ENCODE peak calls at places on chromosomes 5 and 9, in ten cellular contexts. One of them, this sample, is unnamed.

GRCh38 chr5:42876375-42876844 is 64.7 kb upstream of the SELENOP start:
- DNase-seq in left lobe of liver: no peak
- DNase-seq in IMR-90: no peak
- DNase-seq in AG04450: no peak
- DNase-seq in NCI-H1694 treated with DMSO at 0.1 percent for 48 hours: no peak
- DNase-seq in GM04503: no peak
- DNase-seq in WERI-Rb-1: no peak
- DNase-seq in endothelial cell: no peak
- DNase-seq in SW 1271: no peak
- DNase-seq in HEK293T: no peak
- DNase-seq in this sample: no peak

GRCh38 chr9:133888048-133888778 is 103.9 kb downstream of the VAV2 start:
- DNase-seq in SW 1271: no peak
- DNase-seq in IMR-90: no peak
- DNase-seq in AG04450: no peak
- DNase-seq in NCI-H1694 treated with DMSO at 0.1 percent for 48 hours: no peak
- DNase-seq in HEK293T: peak; percentile 23
- DNase-seq in GM04503: no peak
- DNase-seq in left lobe of liver: peak; percentile 81
- DNase-seq in endothelial cell: no peak
- DNase-seq in WERI-Rb-1: peak; percentile 91
- DNase-seq in this sample: no peak

GRCh38 chr9:21965401-21965951 is 28.7 kb downstream of the CDKN2A start:
- DNase-seq in WERI-Rb-1: no peak
- DNase-seq in AG04450: peak; percentile 37
- DNase-seq in IMR-90: peak; percentile 77
- DNase-seq in endothelial cell: peak; percentile 81
- DNase-seq in SW 1271: no peak
- DNase-seq in HEK293T: no peak
- DNase-seq in left lobe of liver: no peak
- DNase-seq in GM04503: no peak
- DNase-seq in NCI-H1694 treated with DMSO at 0.1 percent for 48 hours: no peak
- DNase-seq in this sample: no peak

GRCh38 chr9:86288501-86288900 is 6.2 kb upstream of the ISCA1 start:
- DNase-seq in GM04503: no peak
- DNase-seq in HEK293T: no peak
- DNase-seq in IMR-90: no peak
- DNase-seq in endothelial cell: no peak
- DNase-seq in NCI-H1694 treated with DMSO at 0.1 percent for 48 hours: no peak
- DNase-seq in SW 1271: no peak
- DNase-seq in left lobe of liver: no peak
- DNase-seq in WERI-Rb-1: no peak
- DNase-seq in AG04450: no peak
- DNase-seq in this sample: no peak

GRCh38 chr5:72586788-72587530 is 79.7 kb upstream of the ZNF366 start:
- DNase-seq in IMR-90: peak; percentile 16
- DNase-seq in SW 1271: no peak
- DNase-seq in GM04503: peak; percentile 22
- DNase-seq in HEK293T: no peak
- DNase-seq in endothelial cell: no peak
- DNase-seq in AG04450: no peak
- DNase-seq in left lobe of liver: no peak
- DNase-seq in WERI-Rb-1: no peak
- DNase-seq in NCI-H1694 treated with DMSO at 0.1 percent for 48 hours: no peak
- DNase-seq in this sample: no peak

GRCh38 chr9:70749066-70749465 is 334.6 kb upstream of the KLF9 start:
- DNase-seq in NCI-H1694 treated with DMSO at 0.1 percent for 48 hours: no peak
- DNase-seq in IMR-90: no peak
- DNase-seq in GM04503: no peak
- DNase-seq in SW 1271: no peak
- DNase-seq in endothelial cell: no peak
- DNase-seq in left lobe of liver: no peak
- DNase-seq in WERI-Rb-1: no peak
- DNase-seq in HEK293T: no peak
- DNase-seq in AG04450: no peak
- DNase-seq in this sample: no peak

GRCh38 chr9:14515564-14516198 is 177.6 kb downstream of the ZDHHC21 start:
- DNase-seq in GM04503: no peak
- DNase-seq in WERI-Rb-1: peak; percentile 36
- DNase-seq in IMR-90: no peak
- DNase-seq in AG04450: no peak
- DNase-seq in SW 1271: no peak
- DNase-seq in NCI-H1694 treated with DMSO at 0.1 percent for 48 hours: no peak
- DNase-seq in endothelial cell: no peak
- DNase-seq in HEK293T: no peak
- DNase-seq in left lobe of liver: no peak
- DNase-seq in this sample: peak; percentile 100

GRCh38 chr9:79155308-79155707 is 416.5 kb upstream of the TLE4 start:
- DNase-seq in NCI-H1694 treated with DMSO at 0.1 percent for 48 hours: no peak
- DNase-seq in HEK293T: no peak
- DNase-seq in GM04503: no peak
- DNase-seq in WERI-Rb-1: peak; percentile 19
- DNase-seq in SW 1271: no peak
- DNase-seq in IMR-90: no peak
- DNase-seq in left lobe of liver: no peak
- DNase-seq in endothelial cell: no peak
- DNase-seq in AG04450: no peak
- DNase-seq in this sample: no peak

GRCh38 chr5:106094128-106094726 is 1576.5 kb downstream of the EFNA5 start:
- DNase-seq in AG04450: peak; percentile 23
- DNase-seq in IMR-90: peak; percentile 69
- DNase-seq in GM04503: no peak
- DNase-seq in HEK293T: no peak
- DNase-seq in SW 1271: peak; percentile 8
- DNase-seq in endothelial cell: no peak
- DNase-seq in WERI-Rb-1: no peak
- DNase-seq in NCI-H1694 treated with DMSO at 0.1 percent for 48 hours: peak; percentile 86
- DNase-seq in left lobe of liver: no peak
- DNase-seq in this sample: peak; percentile 80

GRCh38 chr5:138966236-138966985 is 91.3 kb upstream of the LRRTM2 start:
- DNase-seq in HEK293T: no peak
- DNase-seq in IMR-90: no peak
- DNase-seq in left lobe of liver: no peak
- DNase-seq in GM04503: no peak
- DNase-seq in WERI-Rb-1: no peak
- DNase-seq in endothelial cell: no peak
- DNase-seq in NCI-H1694 treated with DMSO at 0.1 percent for 48 hours: no peak
- DNase-seq in SW 1271: no peak
- DNase-seq in AG04450: no peak
- DNase-seq in this sample: no peak

GRCh38 chr5:77369566-77369965 is 122.5 kb downstream of the WDR41 start:
- DNase-seq in GM04503: no peak
- DNase-seq in endothelial cell: no peak
- DNase-seq in WERI-Rb-1: no peak
- DNase-seq in NCI-H1694 treated with DMSO at 0.1 percent for 48 hours: no peak
- DNase-seq in HEK293T: no peak
- DNase-seq in left lobe of liver: no peak
- DNase-seq in AG04450: no peak
- DNase-seq in IMR-90: no peak
- DNase-seq in SW 1271: no peak
- DNase-seq in this sample: no peak

GRCh38 chr9:134187110-134187531 is 22.8 kb upstream of the RNU6ATAC start:
- DNase-seq in AG04450: no peak
- DNase-seq in left lobe of liver: peak; percentile 61
- DNase-seq in SW 1271: no peak
- DNase-seq in endothelial cell: no peak
- DNase-seq in GM04503: no peak
- DNase-seq in HEK293T: no peak
- DNase-seq in WERI-Rb-1: peak; percentile 5
- DNase-seq in IMR-90: no peak
- DNase-seq in NCI-H1694 treated with DMSO at 0.1 percent for 48 hours: no peak
- DNase-seq in this sample: no peak

GRCh38 chr5:672329-673139 is 20.6 kb downstream of the TPPP start:
- DNase-seq in NCI-H1694 treated with DMSO at 0.1 percent for 48 hours: peak; percentile 80
- DNase-seq in endothelial cell: peak; percentile 67
- DNase-seq in WERI-Rb-1: peak; percentile 55
- DNase-seq in AG04450: peak; percentile 39
- DNase-seq in HEK293T: peak; percentile 54
- DNase-seq in SW 1271: peak; percentile 92
- DNase-seq in left lobe of liver: peak; percentile 88
- DNase-seq in IMR-90: peak; percentile 68
- DNase-seq in GM04503: peak; percentile 37
- DNase-seq in this sample: peak; percentile 90

GRCh38 chr5:109830955-109831502 is 141.3 kb downstream of the MAN2A1 start:
- DNase-seq in SW 1271: peak; percentile 18
- DNase-seq in GM04503: no peak
- DNase-seq in endothelial cell: no peak
- DNase-seq in IMR-90: peak; percentile 76
- DNase-seq in HEK293T: no peak
- DNase-seq in NCI-H1694 treated with DMSO at 0.1 percent for 48 hours: no peak
- DNase-seq in AG04450: no peak
- DNase-seq in WERI-Rb-1: no peak
- DNase-seq in left lobe of liver: no peak
- DNase-seq in this sample: no peak

GRCh38 chr5:151139646-151140045 is 17.9 kb downstream of the ANXA6 start:
- DNase-seq in HEK293T: no peak
- DNase-seq in endothelial cell: no peak
- DNase-seq in GM04503: no peak
- DNase-seq in AG04450: no peak
- DNase-seq in IMR-90: no peak
- DNase-seq in SW 1271: no peak
- DNase-seq in left lobe of liver: no peak
- DNase-seq in WERI-Rb-1: no peak
- DNase-seq in NCI-H1694 treated with DMSO at 0.1 percent for 48 hours: no peak
- DNase-seq in this sample: no peak

GRCh38 chr5:82938901-82939300 is 138.3 kb downstream of the TMEM167A start:
- DNase-seq in AG04450: no peak
- DNase-seq in GM04503: no peak
- DNase-seq in HEK293T: no peak
- DNase-seq in endothelial cell: no peak
- DNase-seq in NCI-H1694 treated with DMSO at 0.1 percent for 48 hours: no peak
- DNase-seq in WERI-Rb-1: no peak
- DNase-seq in SW 1271: no peak
- DNase-seq in IMR-90: no peak
- DNase-seq in left lobe of liver: no peak
- DNase-seq in this sample: no peak

GRCh38 chr9:2261421-2262103 is 246.4 kb downstream of the SMARCA2 start:
- DNase-seq in GM04503: no peak
- DNase-seq in NCI-H1694 treated with DMSO at 0.1 percent for 48 hours: no peak
- DNase-seq in HEK293T: no peak
- DNase-seq in left lobe of liver: no peak
- DNase-seq in endothelial cell: no peak
- DNase-seq in IMR-90: no peak
- DNase-seq in WERI-Rb-1: no peak
- DNase-seq in AG04450: no peak
- DNase-seq in SW 1271: no peak
- DNase-seq in this sample: no peak

GRCh38 chr5:73031839-73032238 is 76.0 kb downstream of the FCHO2 start:
- DNase-seq in HEK293T: peak; percentile 61
- DNase-seq in AG04450: peak; percentile 66
- DNase-seq in SW 1271: no peak
- DNase-seq in WERI-Rb-1: no peak
- DNase-seq in endothelial cell: no peak
- DNase-seq in left lobe of liver: no peak
- DNase-seq in GM04503: no peak
- DNase-seq in IMR-90: peak; percentile 91
- DNase-seq in NCI-H1694 treated with DMSO at 0.1 percent for 48 hours: peak; percentile 64
- DNase-seq in this sample: peak; percentile 83

GRCh38 chr5:95667678-95668077 is 15.1 kb downstream of the SPATA9 start:
- DNase-seq in NCI-H1694 treated with DMSO at 0.1 percent for 48 hours: no peak
- DNase-seq in GM04503: no peak
- DNase-seq in left lobe of liver: no peak
- DNase-seq in endothelial cell: no peak
- DNase-seq in IMR-90: no peak
- DNase-seq in AG04450: no peak
- DNase-seq in SW 1271: no peak
- DNase-seq in WERI-Rb-1: no peak
- DNase-seq in HEK293T: no peak
- DNase-seq in this sample: no peak

GRCh38 chr9:32523910-32524309 is 2.1 kb downstream of the RIGI start:
- DNase-seq in endothelial cell: no peak
- DNase-seq in WERI-Rb-1: no peak
- DNase-seq in NCI-H1694 treated with DMSO at 0.1 percent for 48 hours: no peak
- DNase-seq in IMR-90: no peak
- DNase-seq in AG04450: no peak
- DNase-seq in GM04503: no peak
- DNase-seq in left lobe of liver: no peak
- DNase-seq in SW 1271: no peak
- DNase-seq in HEK293T: no peak
- DNase-seq in this sample: no peak

GRCh38 chr5:127941646-127942045 is 141.9 kb upstream of the SLC12A2 start:
- DNase-seq in SW 1271: no peak
- DNase-seq in HEK293T: no peak
- DNase-seq in NCI-H1694 treated with DMSO at 0.1 percent for 48 hours: peak; percentile 59
- DNase-seq in AG04450: no peak
- DNase-seq in left lobe of liver: no peak
- DNase-seq in IMR-90: no peak
- DNase-seq in WERI-Rb-1: peak; percentile 91
- DNase-seq in GM04503: no peak
- DNase-seq in endothelial cell: peak; percentile 8
- DNase-seq in this sample: no peak

GRCh38 chr9:4197548-4197947 is 102.3 kb downstream of the GLIS3 start:
- DNase-seq in AG04450: no peak
- DNase-seq in GM04503: no peak
- DNase-seq in SW 1271: no peak
- DNase-seq in NCI-H1694 treated with DMSO at 0.1 percent for 48 hours: peak; percentile 30
- DNase-seq in left lobe of liver: no peak
- DNase-seq in HEK293T: peak; percentile 31
- DNase-seq in WERI-Rb-1: peak; percentile 15
- DNase-seq in IMR-90: no peak
- DNase-seq in endothelial cell: no peak
- DNase-seq in this sample: peak; percentile 51

GRCh38 chr5:96857924-96858323 is 18.4 kb upstream of the ERAP2 start:
- DNase-seq in endothelial cell: no peak
- DNase-seq in NCI-H1694 treated with DMSO at 0.1 percent for 48 hours: no peak
- DNase-seq in GM04503: no peak
- DNase-seq in HEK293T: no peak
- DNase-seq in WERI-Rb-1: no peak
- DNase-seq in AG04450: no peak
- DNase-seq in left lobe of liver: no peak
- DNase-seq in IMR-90: no peak
- DNase-seq in SW 1271: no peak
- DNase-seq in this sample: no peak

This sample was measured in NCI-H446.